ENCODE peak calls at places on chromosomes 5 and 9, in nine cellular contexts. V is left ventricle myocardium inferior, G is mammary epithelial cell, X is lower lobe of right lung, Z is pancreas, F is kidney, S is adrenal gland, P is bronchial epithelial cell, A is RWPE2. I is an unnamed sample.

GRCh38 chr9:10785255-10785654 is 172.5 kb upstream of the PTPRD start:
- DNase-seq in V (no peak), G (no peak), X (no peak), Z (no peak), F (no peak), S (no peak), P (peak; percentile 29), A (no peak), I (peak; percentile 2)

GRCh38 chr9:71506821-71507220 is 261.5 kb downstream of the CEMIP2 start:
- DNase-seq in V (no peak), G (peak; percentile 91), X (no peak), Z (no peak), F (no peak), S (no peak), P (peak; percentile 97), A (no peak), I (peak; percentile 97)

GRCh38 chr9:89701221-89701798 is 96.5 kb downstream of the GADD45G start:
- DNase-seq in V (no peak), G (no peak), X (no peak), Z (no peak), F (no peak), S (no peak), P (no peak), A (no peak), I (no peak)

GRCh38 chr9:126516561-126516935 is 97.2 kb upstream of the LMX1B start:
- DNase-seq in V (no peak), G (no peak), X (no peak), Z (no peak), F (no peak), S (no peak), P (no peak), A (no peak), I (no peak)

GRCh38 chr5:16013334-16014065 is 166.1 kb downstream of the MARCHF11 start:
- DNase-seq in V (no peak), G (peak; percentile 7), X (no peak), Z (no peak), F (no peak), S (no peak), P (peak; percentile 42), A (no peak), I (peak; percentile 48)

GRCh38 chr5:91101777-91102379 is 281.2 kb downstream of the ARRDC3 start:
- DNase-seq in V (peak; percentile 66), G (peak; percentile 61), X (peak; percentile 68), Z (peak; percentile 73), F (peak; percentile 80), S (peak; percentile 73), P (peak; percentile 71), A (no peak), I (peak; percentile 79)

GRCh38 chr5:10215366-10215765 is 34.3 kb downstream of the ATPSCKMT start:
- DNase-seq in V (no peak), G (no peak), X (no peak), Z (no peak), F (no peak), S (no peak), P (no peak), A (no peak), I (no peak)

GRCh38 chr5:42767491-42768105 is 11.0 kb downstream of the CCDC152 start:
- DNase-seq in V (no peak), G (peak; percentile 17), X (no peak), Z (no peak), F (no peak), S (no peak), P (peak; percentile 35), A (no peak), I (peak; percentile 37)

GRCh38 chr9:93357649-93358048 is 93.8 kb upstream of the FAM120A start:
- DNase-seq in V (no peak), G (no peak), X (no peak), Z (no peak), F (no peak), S (no peak), P (no peak), A (no peak), I (no peak)

GRCh38 chr9:120925535-120926396 is 830 bp downstream of the TRAF1 start:
- DNase-seq in V (no peak), G (peak; percentile 93), X (no peak), Z (peak; percentile 47), F (peak; percentile 72), S (no peak), P (peak; percentile 83), A (no peak), I (peak; percentile 78)

GRCh38 chr5:73751254-73751914 is 125.4 kb downstream of the ARHGEF28 start:
- DNase-seq in V (no peak), G (no peak), X (no peak), Z (no peak), F (no peak), S (no peak), P (no peak), A (no peak), I (no peak)

GRCh38 chr5:80573062-80573461 is 3.0 kb upstream of the ANKRD34B start:
- DNase-seq in V (no peak), G (no peak), X (no peak), Z (no peak), F (no peak), S (no peak), P (no peak), A (no peak), I (no peak)

GRCh38 chr5:16411235-16411634 is 54.4 kb downstream of the ZNF622 start:
- DNase-seq in V (no peak), G (no peak), X (no peak), Z (no peak), F (no peak), S (no peak), P (peak; percentile 51), A (no peak), I (peak; percentile 65)

GRCh38 chr5:29899583-29899982 is 1293.9 kb upstream of the CDH6 start:
- DNase-seq in V (no peak), G (no peak), X (no peak), Z (no peak), F (peak; percentile 27), S (no peak), P (no peak), A (no peak), I (no peak)

GRCh38 chr5:149391524-149391923 is 12.4 kb upstream of the IL17B start:
- DNase-seq in V (no peak), G (no peak), X (no peak), Z (no peak), F (no peak), S (no peak), P (no peak), A (no peak), I (no peak)

GRCh38 chr5:32100903-32101302 is 73.2 kb downstream of the GOLPH3 start:
- DNase-seq in V (no peak), G (no peak), X (no peak), Z (no peak), F (no peak), S (no peak), P (no peak), A (no peak), I (no peak)

GRCh38 chr9:137175345-137175961 is 3.6 kb upstream of the TMEM210 start:
- DNase-seq in V (no peak), G (no peak), X (no peak), Z (no peak), F (no peak), S (no peak), P (no peak), A (no peak), I (no peak)

GRCh38 chr5:131640043-131640856 is 5.2 kb upstream of the RAPGEF6 start:
- DNase-seq in V (no peak), G (peak; percentile 66), X (no peak), Z (no peak), F (no peak), S (no peak), P (peak; percentile 83), A (no peak), I (peak; percentile 78)
- H3K4me3 ChIP-seq in V (no peak overlapping the region), G (no peak overlapping the region), X (no peak overlapping the region), Z (no peak overlapping the region), F (no peak overlapping the region), S (no peak overlapping the region), P (no peak overlapping the region), A (no peak overlapping the region), I (no peak overlapping the region)

GRCh38 chr9:24698864-24699518 is 153.3 kb upstream of the IZUMO3 start:
- DNase-seq in V (no peak), G (no peak), X (no peak), Z (no peak), F (no peak), S (no peak), P (no peak), A (no peak), I (peak; percentile 1)
- TF ChIP-seq CTCF in V (no peak), G (no peak), X (no peak), Z (no peak), F (no peak), S (no peak), P (no peak), A (peak; percentile 61), I (no peak)

DNA sequence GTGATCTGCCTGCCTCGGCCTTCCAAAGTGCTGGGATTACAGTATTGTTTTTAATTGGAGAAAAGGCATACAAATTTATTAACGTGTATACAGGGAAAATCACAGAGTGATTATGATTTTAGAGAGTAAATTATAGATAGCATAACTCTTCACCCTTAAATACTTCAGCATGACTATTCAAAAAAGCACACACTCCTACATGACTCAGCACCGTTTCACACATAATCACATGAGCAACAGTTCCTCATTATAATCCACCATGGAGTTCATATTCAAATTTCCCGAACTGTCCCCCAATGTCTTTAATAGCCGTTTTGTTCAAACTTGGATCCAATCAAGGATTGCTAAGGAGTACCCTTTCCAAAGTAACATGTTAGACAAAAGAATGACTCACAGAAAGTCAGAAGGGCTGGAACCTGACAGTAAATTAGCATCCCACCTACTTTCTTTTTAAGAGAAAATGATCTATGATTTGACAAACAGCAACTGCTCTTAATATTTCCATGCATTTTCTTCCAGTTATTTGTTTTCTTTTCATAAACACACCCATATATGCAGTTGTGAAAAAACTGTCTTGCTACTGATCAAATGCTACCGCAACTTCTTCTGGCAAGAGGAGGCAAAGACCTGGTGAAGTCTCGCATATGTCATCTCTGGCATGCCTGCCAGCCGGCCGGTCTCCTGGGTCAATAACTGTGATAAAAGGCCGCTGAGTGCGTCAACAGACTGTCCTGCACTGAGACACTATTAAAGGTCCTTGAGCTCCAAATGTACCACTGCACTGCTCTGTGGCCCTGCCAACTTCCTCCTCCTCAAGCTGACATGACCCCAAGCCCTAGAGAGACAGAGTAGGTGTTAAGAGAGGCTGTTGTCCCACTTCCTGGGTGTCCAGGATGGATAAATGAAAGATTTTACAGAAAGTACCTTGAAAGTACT is 31.9 kb downstream of the RAPGEF1 start:
- DNase-seq in V (peak; percentile 76), G (peak; percentile 79), X (peak; percentile 78), Z (peak; percentile 79), F (no peak), S (peak; percentile 82), P (peak; percentile 83), A (no peak), I (peak; percentile 83)
- H3K4me3 ChIP-seq in V (peak overlapping the region; percentile 61), G (peak overlapping the region; percentile 20), X (peak overlapping the region; percentile 18), Z (no peak overlapping the region), F (no peak overlapping the region), S (no peak overlapping the region), P (no peak overlapping the region), A (no peak overlapping the region), I (no peak overlapping the region)

DNA sequence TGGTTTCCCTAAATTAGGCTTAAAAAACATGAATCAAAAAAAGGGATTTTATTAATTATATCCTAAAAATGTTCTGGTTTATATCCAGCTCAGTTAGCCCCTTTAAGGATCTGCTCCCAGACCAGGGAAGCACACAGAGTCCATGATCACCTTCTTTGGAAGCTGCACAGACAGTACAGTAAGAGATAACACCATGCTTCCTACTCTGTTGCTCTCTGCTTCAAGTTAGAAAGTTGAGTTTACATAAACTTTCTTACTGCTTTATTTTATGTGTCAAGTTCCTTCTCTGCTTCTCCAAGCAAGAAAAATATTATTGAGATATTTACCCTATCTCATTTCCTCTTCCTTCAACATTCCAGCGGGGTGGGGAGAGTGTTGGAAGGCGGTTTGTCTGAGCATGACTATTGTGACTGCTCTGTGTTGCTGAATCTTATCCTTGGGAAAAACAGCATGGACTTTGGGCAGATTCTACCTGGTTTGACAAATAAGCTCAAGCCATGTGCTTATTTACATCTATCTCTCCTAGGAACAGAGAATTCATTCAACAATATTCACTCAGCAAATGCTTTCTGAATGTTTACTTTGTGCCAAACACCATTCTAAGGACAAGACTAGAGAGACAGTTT is 66.8 kb upstream of the EPB41L4A start:
- DNase-seq in V (no peak), G (no peak), X (no peak), Z (no peak), F (no peak), S (no peak), P (peak; percentile 13), A (no peak), I (peak; percentile 12)
- TF ChIP-seq CTCF in V (no peak), G (no peak), X (no peak), Z (no peak), F (no peak), S (no peak), P (no peak), A (no peak), I (no peak)